ENCODE peak calls at places on chromosomes 13 and 19, in six cellular contexts. J is H1, M is HCT116, L is HepG2, E is GM12878, C is K562. X is an unnamed sample.

GRCh38 chr13:55155046-55155445 is 1985.7 kb upstream of the PRR20A start:
- DNase-seq in J (no peak), M (no peak), L (no peak), E (no peak), C (no peak), X (no peak)

GRCh38 chr13:23510544-23510916 is 59.7 kb upstream of the TNFRSF19 start:
- DNase-seq in J (no peak), M (no peak), L (no peak), E (no peak), C (no peak), X (no peak)

GRCh38 chr13:49246850-49247721 is 639 bp upstream of the CDADC1 start:
- DNase-seq in J (no peak), M (no peak), L (no peak), E (no peak), C (peak; percentile 14), X (no peak)

GRCh38 chr13:29073762-29074161 is 253.6 kb downstream of the MTUS2 start:
- DNase-seq in J (no peak), M (no peak), L (no peak), E (no peak), C (no peak), X (no peak)

GRCh38 chr13:63901630-63902029 is 2486.0 kb upstream of the PCDH20 start:
- DNase-seq in J (no peak), M (no peak), L (peak; percentile 8), E (no peak), C (peak; percentile 0), X (no peak)

GRCh38 chr19:58228584-58229254 is at the start of gene ZNF544:
- DNase-seq in J (peak; percentile 88), M (peak; percentile 48), L (peak; percentile 45), E (peak; percentile 9), C (peak; percentile 84), X (peak; percentile 50)

GRCh38 chr13:37595162-37595561 is 3.4 kb downstream of the POSTN start:
- DNase-seq in J (no peak), M (no peak), L (no peak), E (no peak), C (no peak), X (peak; percentile 44)

GRCh38 chr13:77207943-77208342 is 119.0 kb downstream of the MYCBP2 start:
- DNase-seq in J (no peak), M (no peak), L (no peak), E (no peak), C (no peak), X (no peak)

GRCh38 chr13:100890645-100891044 is 216.1 kb upstream of the TMTC4 start:
- DNase-seq in J (no peak), M (no peak), L (no peak), E (no peak), C (no peak), X (no peak)

GRCh38 chr19:48619692-48620565 is 623 bp downstream of the SPHK2 start:
- DNase-seq in J (no peak), M (no peak), L (no peak), E (no peak), C (peak; percentile 62), X (no peak)

GRCh38 chr19:2461751-2462634 is 5.2 kb upstream of the LMNB2 start:
- DNase-seq in J (peak; percentile 82), M (peak; percentile 60), L (no peak), E (no peak), C (peak; percentile 24), X (no peak)

GRCh38 chr13:51793570-51794273 is 10.2 kb downstream of the DHRS12 start:
- DNase-seq in J (no peak), M (peak; percentile 55), L (no peak), E (peak; percentile 70), C (peak; percentile 73), X (no peak)

GRCh38 chr13:103187621-103188020 is 121.4 kb upstream of the SLC10A2 start:
- DNase-seq in J (no peak), M (no peak), L (no peak), E (no peak), C (no peak), X (no peak)

GRCh38 chr13:111005808-111006494 is 91.1 kb upstream of the ANKRD10 start:
- DNase-seq in J (no peak), M (no peak), L (no peak), E (no peak), C (no peak), X (no peak)

GRCh38 chr13:43942301-43942700 is 62.6 kb downstream of the LACC1 start:
- DNase-seq in J (no peak), M (no peak), L (no peak), E (no peak), C (no peak), X (no peak)

GRCh38 chr19:12838182-12838890 is at the start of gene MAST1:
- DNase-seq in J (peak; percentile 86), M (no peak), L (no peak), E (no peak), C (peak; percentile 82), X (no peak)

GRCh38 chr13:77779461-77780272 is 82.2 kb downstream of the SLAIN1 start:
- DNase-seq in J (no peak), M (peak; percentile 18), L (peak; percentile 26), E (peak; percentile 24), C (peak; percentile 25), X (peak; percentile 39)

GRCh38 chr19:40623403-40624239 is 22.5 kb downstream of the LTBP4 start:
- DNase-seq in J (peak; percentile 100), M (peak; percentile 80), L (peak; percentile 43), E (no peak), C (peak; percentile 99), X (peak; percentile 80)

GRCh38 chr19:2235396-2236284 is 489 bp downstream of the PLEKHJ1 start:
- DNase-seq in J (peak; percentile 62), M (no peak), L (peak; percentile 85), E (no peak), C (peak; percentile 43), X (no peak)

GRCh38 chr19:16066611-16067104 is 9.6 kb upstream of the TPM4 start:
- DNase-seq in J (no peak), M (peak; percentile 80), L (peak; percentile 81), E (no peak), C (peak; percentile 76), X (no peak)

GRCh38 chr19:48391100-48392005 is at the start of gene KDELR1:
- DNase-seq in J (peak; percentile 97), M (no peak), L (peak; percentile 42), E (no peak), C (peak; percentile 78), X (no peak)

GRCh38 chr13:99863789-99864626 is 107.6 kb downstream of the ZIC5 start:
- DNase-seq in J (no peak), M (no peak), L (no peak), E (no peak), C (no peak), X (no peak)
- H3K4me3 ChIP-seq in J (no peak overlapping the region), M (no peak overlapping the region), L (no peak overlapping the region), E (no peak overlapping the region), C (no peak overlapping the region), X (no peak overlapping the region)

GRCh38 chr13:75363371-75363770 is 118.6 kb downstream of the TBC1D4 start:
- DNase-seq in J (no peak), M (no peak), L (no peak), E (no peak), C (no peak), X (no peak)

GRCh38 chr13:75366380-75367280 is 115.3 kb downstream of the TBC1D4 start:
- DNase-seq in J (no peak), M (no peak), L (no peak), E (no peak), C (no peak), X (no peak)

GRCh38 chr13:75364131-75364713 is 117.7 kb downstream of the TBC1D4 start:
- DNase-seq in J (no peak), M (no peak), L (no peak), E (no peak), C (no peak), X (no peak)

GRCh38 chr13:75368167-75368566 is 113.8 kb downstream of the TBC1D4 start:
- DNase-seq in J (no peak), M (peak; percentile 38), L (no peak), E (no peak), C (no peak), X (no peak)

DNA sequence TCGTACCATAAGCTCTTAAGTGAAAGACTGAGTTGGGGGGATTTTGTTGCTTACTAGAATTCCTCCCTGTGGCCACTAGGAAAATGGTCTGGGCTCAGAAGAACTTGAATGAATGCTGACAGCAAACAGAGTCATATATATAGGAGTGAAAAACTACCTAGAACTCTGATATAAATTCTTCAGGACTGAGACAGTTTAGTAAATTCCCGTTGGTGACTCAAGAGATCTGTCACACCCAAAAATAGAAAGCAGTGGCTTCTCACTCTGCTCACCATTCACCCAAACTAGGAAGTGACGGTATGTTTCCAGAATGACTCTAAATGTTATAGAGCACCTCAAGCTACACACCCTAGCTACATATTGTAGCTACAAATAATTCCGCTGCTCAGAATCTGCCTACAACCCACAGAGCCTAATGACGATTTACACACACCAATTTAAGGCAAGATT is 116.2 kb downstream of the TBC1D4 start:
- DNase-seq in J (no peak), M (peak; percentile 80), L (no peak), E (peak; percentile 78), C (peak; percentile 24), X (no peak)
- TF ChIP-seq ZNF274 in J (no peak), M (no peak), L (no peak), E (no peak), C (no peak), X (no peak)

GRCh38 chr19:54451997-54452396 is 3.0 kb downstream of the LENG8 start:
- DNase-seq in J (no peak), M (no peak), L (no peak), E (no peak), C (no peak), X (no peak)

GRCh38 chr19:54454781-54455675 is 6.0 kb downstream of the LENG8 start:
- DNase-seq in J (no peak), M (no peak), L (no peak), E (no peak), C (no peak), X (no peak)

GRCh38 chr19:54455786-54456422 is 6.9 kb downstream of the LENG8 start:
- DNase-seq in J (no peak), M (no peak), L (no peak), E (no peak), C (no peak), X (no peak)

GRCh38 chr19:54452626-54453025 is 3.6 kb downstream of the LENG8 start:
- DNase-seq in J (no peak), M (no peak), L (no peak), E (no peak), C (no peak), X (no peak)

GRCh38 chr19:54453921-54454780 is 5.2 kb downstream of the LENG8 start:
- DNase-seq in J (no peak), M (no peak), L (no peak), E (no peak), C (no peak), X (no peak)
- H3K4me3 ChIP-seq in J (no peak overlapping the region), M (no peak overlapping the region), L (no peak overlapping the region), E (no peak overlapping the region), C (no peak overlapping the region), X (no peak overlapping the region)

DNA sequence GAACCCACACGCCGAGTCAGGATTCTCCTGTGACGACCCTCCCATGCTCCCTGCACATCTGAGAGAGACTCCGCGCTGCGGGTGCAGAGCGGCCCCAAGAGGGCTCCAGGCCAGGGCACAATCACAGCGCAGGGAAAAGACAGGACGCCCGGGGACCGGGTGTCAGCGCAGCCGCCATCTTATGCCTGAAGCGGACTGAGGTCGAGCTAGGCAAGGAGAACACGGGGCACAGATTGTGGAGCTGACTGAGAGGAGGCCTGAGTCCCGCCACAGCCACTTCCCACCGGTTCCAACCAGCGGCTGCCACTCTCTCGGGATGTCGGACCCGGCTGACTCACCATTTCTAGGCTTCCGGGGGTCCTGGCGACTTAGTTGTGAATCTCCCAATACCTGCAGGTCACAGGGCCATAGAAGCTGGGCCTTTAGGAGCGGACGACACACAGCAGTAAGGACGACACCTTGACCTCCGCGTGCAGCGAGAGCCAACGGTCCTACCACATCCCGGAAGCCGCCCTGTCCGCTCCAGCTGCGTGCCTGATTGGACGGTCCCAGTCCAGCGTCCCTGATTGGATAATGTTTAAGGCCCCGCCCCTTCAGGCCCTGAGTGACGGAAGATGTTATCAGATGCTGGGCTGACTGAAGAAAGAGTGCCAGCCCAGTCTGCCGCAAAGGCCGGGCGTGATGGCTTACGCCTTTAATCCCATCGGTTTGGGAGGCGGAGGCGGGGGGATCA is at the start of gene ZNF728:
- DNase-seq in J (no peak), M (no peak), L (no peak), E (no peak), C (peak; percentile 48), X (peak; percentile 46)
- TF ChIP-seq ZNF274 in J (no peak), M (no peak), L (no peak), E (no peak), C (no peak), X (no peak)

X was measured in NT2/D1.